ENCODE peak calls at places on chromosomes 4 and X, in six cellular contexts. Q is heart left ventricle, Y is AG10803, B is neural progenitor cell, Z is GM12865, I is mesothelial cell of epicardium. G is an unnamed sample.

GRCh38 chr4:34046580-34046979 is 2197.7 kb downstream of the ARAP2 start:
- DNase-seq in B (no peak), Q (no peak), I (no peak), Z (peak), Y (peak), G (no peak)

GRCh38 chr4:1109898-1110506 is 3.4 kb downstream of the RNF212 start:
- DNase-seq in B (no peak), I (no peak), Y (no peak), Z (no peak), Q (no peak), G (peak)

GRCh38 chr4:101833455-101833854 is 42.9 kb downstream of the BANK1 start:
- DNase-seq in B (no peak), I (no peak), Z (no peak), Q (no peak), Y (no peak), G (no peak)

GRCh38 chrX:48636776-48637175 is 39.5 kb downstream of the WDR13 start:
- DNase-seq in Y (no peak), I (no peak), Z (no peak), Q (no peak), B (no peak), G (no peak)

GRCh38 chr4:40656221-40656863 is 26.7 kb upstream of the RBM47 start:
- DNase-seq in B (no peak), Q (no peak), I (no peak), Y (no peak), Z (peak), G (no peak)

GRCh38 chr4:114364857-114365256 is 233.8 kb upstream of the UGT8 start:
- DNase-seq in Z (no peak), Y (peak), Q (peak), I (no peak), B (no peak), G (no peak)

GRCh38 chr4:165325732-165326512 is 1.5 kb upstream of the MSMO1 start:
- DNase-seq in B (no peak), Q (no peak), I (no peak), Z (peak), Y (peak), G (no peak)

GRCh38 chrX:13078739-13079444 is 34.5 kb upstream of the FAM9C start:
- DNase-seq in I (no peak), Z (no peak), Q (peak), B (peak), Y (peak), G (no peak)

GRCh38 chrX:110985470-110985869 is 110.5 kb upstream of the PAK3 start:
- DNase-seq in Y (no peak), Q (no peak), I (no peak), Z (no peak), B (no peak), G (no peak)

GRCh38 chr4:141643557-141643956 is 7.2 kb downstream of the IL15 start:
- DNase-seq in Y (peak), B (no peak), Z (peak), Q (no peak), I (no peak), G (no peak)

GRCh38 chr4:1471443-1472147 is 65.4 kb upstream of the NKX1-1 start:
- DNase-seq in B (no peak), Z (no peak), Q (no peak), I (no peak), Y (no peak), G (no peak)

GRCh38 chrX:20729421-20729820 is 462.7 kb upstream of the RPS6KA3 start:
- DNase-seq in Y (peak), I (no peak), B (no peak), Q (no peak), Z (no peak), G (no peak)

GRCh38 chr4:101050088-101050835 is 297.1 kb downstream of the PPP3CA start:
- DNase-seq in Q (no peak), Z (peak), I (no peak), Y (no peak), B (no peak), G (no peak)

GRCh38 chr4:118154643-118155042 is 120.4 kb downstream of the NDST3 start:
- DNase-seq in Z (no peak), Y (peak), Q (no peak), I (no peak), B (no peak), G (no peak)

GRCh38 chr4:182807346-182807745 is 109.8 kb downstream of the DCTD start:
- DNase-seq in Y (no peak), Q (no peak), Z (no peak), I (no peak), B (no peak), G (no peak)

GRCh38 chrX:46803140-46803539 is 33.7 kb upstream of the RP2 start:
- DNase-seq in Y (no peak), B (no peak), Z (peak), I (no peak), Q (no peak), G (no peak)

GRCh38 chrX:153412746-153413720 is 1.8 kb downstream of the ZFP92 start:
- DNase-seq in B (peak), Q (no peak), Z (no peak), I (no peak), Y (no peak), G (no peak)

GRCh38 chrX:73977542-73978169 is 326.3 kb upstream of the ZCCHC13 start:
- DNase-seq in Q (no peak), I (no peak), B (peak), Z (peak), Y (no peak), G (peak)

GRCh38 chrX:97984641-97985040 is 1100.9 kb downstream of the RPA4 start:
- DNase-seq in I (no peak), Q (no peak), Z (no peak), B (no peak), Y (no peak), G (no peak)

GRCh38 chrX:80181079-80181478 is 166.5 kb downstream of the TBX22 start:
- DNase-seq in Q (no peak), Y (no peak), B (peak), Z (no peak), I (no peak), G (no peak)

GRCh38 chrX:21770631-21771321 is 12.9 kb upstream of the SMPX start:
- DNase-seq in Y (no peak), Q (no peak), Z (no peak), I (no peak), B (no peak), G (no peak)
- TF ChIP-seq CTCF in Y (no peak), Q (no peak), Z (no peak), I (no peak), B (peak), G (no peak)

DNA sequence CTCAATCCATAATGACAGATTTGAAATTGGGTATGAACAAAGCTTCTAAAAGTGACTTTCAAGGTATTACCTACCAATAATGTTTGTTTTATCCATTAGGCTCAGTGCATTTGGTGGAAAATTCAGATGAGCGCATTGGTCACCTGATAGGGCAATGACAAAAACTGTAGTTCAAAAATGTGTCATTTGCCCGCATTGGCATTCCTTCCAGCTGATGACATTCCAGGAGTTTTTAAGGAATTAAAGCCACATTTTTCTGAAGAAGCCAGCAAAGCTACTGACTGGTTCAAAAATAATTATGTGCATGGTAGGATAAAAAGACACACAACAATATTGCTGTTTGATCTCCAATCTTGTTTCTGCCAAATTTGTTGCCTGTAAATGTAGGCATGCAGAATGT is 473.4 kb upstream of the CPEB2 start:
- DNase-seq in Z (no peak), B (no peak), Q (no peak), Y (no peak), I (no peak), G (no peak)
- TF ChIP-seq CTCF in Z (no peak), B (no peak), Q (no peak), Y (no peak), I (no peak), G (no peak)

DNA sequence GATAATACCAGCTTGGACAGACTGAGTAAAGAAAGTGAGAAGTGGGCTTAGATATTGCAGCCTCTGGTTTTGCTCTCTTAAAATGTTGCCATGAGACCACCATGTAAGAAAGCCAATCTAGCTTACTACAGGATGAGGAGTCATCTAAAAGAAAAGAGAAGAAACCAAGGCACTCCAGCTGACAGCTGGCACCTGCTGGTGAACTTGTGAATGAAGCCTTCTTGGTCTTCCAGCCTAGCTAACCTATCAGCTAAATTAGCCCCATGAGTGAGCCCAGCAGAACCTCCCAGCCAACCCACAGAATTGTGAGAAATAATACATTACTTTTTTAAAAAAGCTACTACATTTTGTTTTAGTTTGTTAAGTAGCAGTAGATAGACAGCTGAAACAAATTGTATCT is 154.5 kb upstream of the QRFPR start:
- DNase-seq in B (no peak), Y (no peak), Z (no peak), Q (no peak), I (no peak), G (no peak)
- TF ChIP-seq CTCF in B (no peak), Y (no peak), Z (no peak), Q (no peak), I (no peak), G (no peak)

DNA sequence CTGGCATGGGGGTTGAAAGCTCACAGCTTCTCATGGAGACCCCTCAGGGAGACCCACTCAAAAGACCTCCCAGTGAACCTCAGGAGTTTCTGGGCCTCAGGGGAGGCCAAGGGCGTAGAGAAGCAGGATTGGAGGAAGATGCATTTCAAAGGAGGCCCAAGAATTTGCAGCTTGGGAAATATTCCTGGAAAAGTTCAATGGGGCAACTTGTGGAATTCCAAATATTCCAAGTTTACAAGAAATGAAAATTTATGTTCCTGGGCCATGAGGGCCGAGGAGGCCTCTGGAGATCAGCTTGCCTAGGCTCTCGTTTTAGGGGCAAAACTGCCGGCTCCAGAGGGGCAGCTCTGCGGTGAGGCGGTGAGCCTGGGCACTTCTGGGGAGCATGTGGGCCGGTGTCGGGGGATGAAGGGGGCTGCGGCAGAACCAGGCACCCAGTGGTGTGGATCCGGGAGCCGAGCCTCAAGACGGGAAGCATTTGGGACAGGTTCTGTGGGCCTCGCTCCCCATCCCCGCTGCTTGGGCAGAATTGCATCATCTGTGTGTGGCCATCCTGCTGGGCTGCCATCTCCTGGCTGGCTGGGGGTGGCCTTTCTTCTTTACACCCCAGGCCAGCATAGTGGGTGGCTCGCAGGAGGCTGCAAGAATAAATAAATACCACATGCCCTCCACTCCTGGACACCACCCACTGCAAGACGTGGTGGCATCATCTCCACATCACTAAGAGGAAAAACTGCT is 54.6 kb upstream of the GPR78 start:
- DNase-seq in Y (peak), B (no peak), Z (no peak), I (no peak), Q (no peak), G (no peak)
- TF ChIP-seq CTCF in Y (peak), B (no peak), Z (no peak), I (no peak), Q (no peak), G (no peak)

GRCh38 chrX:8044861-8045434 is 117.7 kb upstream of the PNPLA4 start:
- DNase-seq in Q (peak), Z (no peak), Y (no peak), I (no peak), B (no peak), G (no peak)

GRCh38 chrX:8043546-8043945 is 116.3 kb upstream of the PNPLA4 start:
- DNase-seq in I (no peak), Y (no peak), B (no peak), Q (no peak), Z (no peak), G (no peak)

GRCh38 chrX:8043121-8043520 is 115.9 kb upstream of the PNPLA4 start:
- DNase-seq in I (no peak), B (no peak), Q (no peak), Y (no peak), Z (no peak), G (no peak)

GRCh38 chrX:8037593-8038348 is 110.6 kb upstream of the PNPLA4 start:
- DNase-seq in Y (no peak), Z (no peak), B (no peak), Q (no peak), I (no peak), G (no peak)

DNA sequence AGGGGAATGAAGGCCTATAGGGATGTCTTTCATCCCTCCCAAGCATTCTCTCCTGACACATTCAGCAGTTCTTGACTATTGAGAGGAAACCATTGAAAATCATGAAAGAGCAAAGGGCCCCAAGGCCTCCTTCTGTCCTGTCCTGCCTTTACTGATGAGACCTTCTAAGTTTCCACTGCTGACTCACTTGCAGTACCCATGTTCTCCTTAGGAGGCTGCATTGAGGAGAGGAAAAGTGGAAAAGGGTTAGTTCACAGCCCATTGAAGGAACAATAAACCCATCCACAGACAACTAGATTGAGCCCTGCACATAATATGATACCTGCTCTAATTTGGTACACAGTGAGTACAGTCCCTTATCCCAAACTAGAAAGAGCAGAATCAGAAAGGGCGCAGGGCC is 115.1 kb upstream of the PNPLA4 start:
- DNase-seq in I (no peak), Y (no peak), Z (no peak), Q (no peak), B (peak), G (no peak)
- TF ChIP-seq CTCF in I (peak), Y (no peak), Z (no peak), Q (peak), B (peak), G (no peak)

DNA sequence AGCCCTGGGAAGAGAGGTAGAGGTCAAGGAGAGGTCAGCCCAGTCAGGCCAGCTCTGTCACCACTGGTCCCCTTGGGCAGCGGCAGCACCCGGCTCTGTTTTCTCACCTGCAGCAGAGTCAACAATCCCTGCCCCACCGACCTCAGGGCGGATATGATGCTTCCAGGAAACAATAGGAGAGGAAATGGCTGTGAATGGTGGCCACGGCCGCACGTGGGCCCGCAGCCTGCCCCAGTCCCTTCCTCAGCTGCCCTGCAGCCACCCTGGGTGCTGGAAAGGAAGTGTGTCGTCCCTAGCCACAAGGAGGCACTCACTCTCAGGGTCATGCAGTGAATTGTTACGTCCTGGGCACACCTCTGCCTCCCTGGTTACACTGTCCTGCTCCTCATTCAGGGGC is 92.5 kb upstream of the ENPP6 start:
- DNase-seq in Z (peak), Q (no peak), B (no peak), I (no peak), Y (no peak), G (peak)
- TF ChIP-seq CTCF in Z (peak), Q (no peak), B (peak), I (no peak), Y (peak), G (peak)

G was measured in GM13976.